ENCODE peak calls at places on chromosome 12, in ten cellular contexts. I is body of pancreas; M is gastrocnemius medialis; X is CD8-positive, alpha-beta T cell; D is left ventricle myocardium inferior; F is mammary epithelial cell; G is AG04450; S is prostate gland; K is epithelial cell of proximal tubule; C is OCI-LY7. Y is an unnamed sample.

GRCh38 chr12:91432079-91432478 is 249.5 kb upstream of the DCN start:
- DNase-seq in I (no peak), M (no peak), X (no peak), D (no peak), F (no peak), G (no peak), S (no peak), K (peak), C (no peak), Y (peak)

GRCh38 chr12:53751336-53752191 is at the start of gene CISTR:
- DNase-seq in I (peak), M (no peak), X (no peak), D (no peak), F (no peak), G (no peak), S (no peak), K (no peak), C (peak), Y (no peak)

GRCh38 chr12:46152456-46152855 is 116.4 kb downstream of the SLC38A1 start:
- DNase-seq in I (no peak), M (no peak), X (no peak), D (no peak), F (no peak), G (no peak), S (no peak), K (no peak), C (no peak), Y (no peak)

GRCh38 chr12:96986883-96987523 is 79.9 kb downstream of the NEDD1 start:
- DNase-seq in I (peak), M (no peak), X (no peak), D (no peak), F (no peak), G (no peak), S (no peak), K (no peak), C (peak), Y (peak)

GRCh38 chr12:114275937-114276785 is 129.8 kb downstream of the TBX5 start:
- DNase-seq in I (no peak), M (no peak), X (no peak), D (no peak), F (no peak), G (no peak), S (no peak), K (no peak), C (no peak), Y (no peak)

GRCh38 chr12:124523071-124523470 is 44.3 kb downstream of the NCOR2 start:
- DNase-seq in I (peak), M (no peak), X (no peak), D (peak), F (peak), G (no peak), S (no peak), K (no peak), C (no peak), Y (no peak)

GRCh38 chr12:122928891-122929538 is 33.1 kb upstream of the VPS37B start:
- DNase-seq in I (no peak), M (no peak), X (no peak), D (no peak), F (no peak), G (no peak), S (no peak), K (no peak), C (no peak), Y (no peak)

GRCh38 chr12:85627584-85627983 is 208.6 kb downstream of the RASSF9 start:
- DNase-seq in I (no peak), M (no peak), X (no peak), D (no peak), F (peak), G (peak), S (no peak), K (no peak), C (no peak), Y (peak)

GRCh38 chr12:108638997-108639822 is 5.5 kb upstream of the SELPLG start:
- DNase-seq in I (no peak), M (peak), X (no peak), D (no peak), F (no peak), G (no peak), S (no peak), K (no peak), C (no peak), Y (no peak)

GRCh38 chr12:1532367-1532752 is 62.0 kb downstream of the FBXL14 start:
- DNase-seq in I (no peak), M (no peak), X (no peak), D (no peak), F (no peak), G (no peak), S (no peak), K (no peak), C (no peak), Y (no peak)
- H3K4me3 ChIP-seq in I (no peak), M (no peak), X (no peak), D (no peak), F (no peak), G (peak), S (no peak), K (no peak), C (peak), Y (peak)

GRCh38 chr12:80946591-80946990 is 8.9 kb upstream of the LIN7A start:
- DNase-seq in I (no peak), M (no peak), X (no peak), D (no peak), F (no peak), G (no peak), S (no peak), K (no peak), C (no peak), Y (no peak)
- TF ChIP-seq CTCF in I (no peak), M (no peak), X (no peak), D (peak), F (peak), G (peak), S (no peak), K (peak), C (peak), Y (peak)

GRCh38 chr12:57490126-57490525 is 2.3 kb downstream of the MARS1 start:
- DNase-seq in I (no peak), M (no peak), X (no peak), D (no peak), F (no peak), G (no peak), S (no peak), K (no peak), C (no peak), Y (no peak)
- H3K4me3 ChIP-seq in I (no peak), M (no peak), X (no peak), D (no peak), F (no peak), G (no peak), S (no peak), K (no peak), C (no peak), Y (no peak)

GRCh38 chr12:30823140-30823669 is 68.5 kb upstream of the CAPRIN2 start:
- DNase-seq in I (peak), M (peak), X (peak), D (peak), F (no peak), G (no peak), S (no peak), K (no peak), C (no peak), Y (peak)
- TF ChIP-seq CTCF in I (no peak), M (no peak), X (no peak), D (peak), F (no peak), G (peak), S (no peak), K (no peak), C (no peak), Y (peak)

GRCh38 chr12:64826234-64826633 is 1.8 kb downstream of the TBC1D30 start:
- DNase-seq in I (peak), M (no peak), X (no peak), D (peak), F (peak), G (no peak), S (peak), K (no peak), C (no peak), Y (peak)

GRCh38 chr12:64828713-64829112 is 4.3 kb downstream of the TBC1D30 start:
- DNase-seq in I (no peak), M (no peak), X (no peak), D (no peak), F (no peak), G (no peak), S (no peak), K (no peak), C (no peak), Y (no peak)

GRCh38 chr12:64824500-64825142 is at the start of gene TBC1D30:
- DNase-seq in I (peak), M (no peak), X (no peak), D (no peak), F (no peak), G (no peak), S (no peak), K (no peak), C (no peak), Y (peak)

GRCh38 chr12:64824130-64824499 is 332 bp upstream of the TBC1D30 start:
- DNase-seq in I (no peak), M (no peak), X (no peak), D (no peak), F (no peak), G (no peak), S (no peak), K (no peak), C (no peak), Y (peak)

DNA sequence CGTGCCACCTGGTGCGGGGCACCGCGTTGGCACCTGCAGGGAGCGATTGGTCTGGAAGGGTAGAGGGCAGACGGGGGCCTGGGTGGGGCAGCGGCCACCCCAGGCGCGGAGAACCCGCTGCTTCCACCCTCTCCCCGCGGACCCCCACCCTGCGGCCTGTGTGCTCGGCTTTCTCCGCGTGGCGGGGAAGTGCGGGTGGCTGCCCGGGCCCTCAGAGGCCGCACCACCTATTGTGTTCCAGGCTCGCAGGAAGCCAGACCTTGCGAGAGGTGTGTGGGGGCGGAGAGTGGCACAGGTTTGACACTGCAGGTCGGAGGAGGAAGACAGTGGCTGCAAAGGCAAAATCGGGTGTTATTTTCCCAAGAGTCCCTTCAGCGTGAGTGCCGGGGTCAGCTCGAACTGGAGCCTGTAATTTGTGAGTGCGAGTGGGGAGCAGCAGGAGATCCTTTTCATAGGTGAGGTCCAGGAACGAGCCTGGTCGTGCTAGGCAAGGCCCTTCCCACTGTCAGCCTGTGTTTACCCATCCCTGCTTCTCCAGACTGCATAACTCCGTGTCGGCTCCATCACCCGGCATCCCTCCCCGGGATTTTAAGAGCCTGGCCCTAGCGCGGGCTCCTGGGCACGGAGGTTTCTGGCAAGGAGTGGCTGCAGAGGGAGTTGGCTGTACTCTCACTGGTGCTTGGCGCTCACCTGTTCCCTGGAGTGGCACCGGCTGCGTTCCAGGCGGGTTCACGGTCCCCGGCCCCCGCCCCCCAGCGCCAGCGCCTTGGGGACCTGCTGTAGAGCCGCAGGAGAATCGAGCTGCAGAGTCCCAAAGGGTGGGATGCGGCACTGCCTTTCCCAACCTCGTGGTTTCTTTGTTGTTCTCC is 930 bp downstream of the TBC1D30 start:
- DNase-seq in I (no peak), M (no peak), X (no peak), D (no peak), F (no peak), G (no peak), S (no peak), K (no peak), C (no peak), Y (no peak)
- H3K4me3 ChIP-seq in I (no peak), M (peak), X (no peak), D (peak), F (no peak), G (no peak), S (peak), K (peak), C (no peak), Y (peak)

GRCh38 chr12:32860182-32860581 is 36.4 kb downstream of the PKP2 start:
- DNase-seq in I (no peak), M (no peak), X (no peak), D (no peak), F (peak), G (no peak), S (no peak), K (no peak), C (no peak), Y (peak)
- TF ChIP-seq CTCF in I (no peak), M (no peak), X (no peak), D (no peak), F (no peak), G (no peak), S (no peak), K (no peak), C (no peak), Y (no peak)